ENCODE peak calls at places on chromosome 18, in seven cellular contexts. J, E, R, F, L, U and W are unnamed samples. For H3K4me1, the result is how much of the 10 kb centered on the place peaks cover.

GRCh38 chr18:40868110-40868858 is 1086.8 kb upstream of the PIK3C3 start:
- DNase-seq in L (peak), R (peak), E (no peak), U (no peak), J (no peak), F (no peak), W (no peak)

GRCh38 chr18:56493531-56493930 is 144.9 kb downstream of the TXNL1 start:
- DNase-seq in L (no peak), U (no peak), R (no peak), E (no peak), F (no peak), J (no peak), W (no peak)

GRCh38 chr18:45801396-45802004 is 24.0 kb upstream of the SIGLEC15 start:
- DNase-seq in U (no peak), F (no peak), E (no peak), L (no peak), R (no peak), J (no peak), W (no peak)

GRCh38 chr18:73520229-73520628 is 627.4 kb downstream of the FBXO15 start:
- DNase-seq in L (no peak), E (peak), J (no peak), U (no peak), F (no peak), R (peak), W (no peak)

GRCh38 chr18:48805826-48806535 is 144.8 kb downstream of the SMAD7 start:
- DNase-seq in E (no peak), J (peak), F (no peak), U (peak), L (no peak), R (no peak), W (no peak)

GRCh38 chr18:47343291-47343690 is 91.8 kb upstream of the SKOR2 start:
- DNase-seq in F (no peak), L (no peak), U (no peak), J (no peak), E (no peak), R (peak), W (no peak)

GRCh38 chr18:48441405-48441881 is 32.3 kb upstream of the ZBTB7C start:
- DNase-seq in L (no peak), J (no peak), E (no peak), F (no peak), U (peak), R (peak), W (peak)

GRCh38 chr18:34659579-34660517 is 50.2 kb upstream of the DTNA start:
- DNase-seq in F (no peak), R (peak), U (peak), E (peak), L (peak), J (peak), W (peak)

GRCh38 chr18:27483266-27483665 is 298.2 kb upstream of the CHST9 start:
- DNase-seq in L (no peak), R (no peak), F (no peak), J (no peak), U (no peak), E (peak), W (no peak)

GRCh38 chr18:24185805-24186204 is 46.9 kb downstream of the CABYR start:
- DNase-seq in R (no peak), J (no peak), L (no peak), U (no peak), F (no peak), E (no peak), W (no peak)

GRCh38 chr18:33034941-33035340 is 262.1 kb upstream of the KLHL14 start:
- DNase-seq in J (no peak), L (no peak), E (no peak), F (no peak), R (no peak), U (no peak), W (no peak)

GRCh38 chr18:48634975-48635374 is 96.1 kb downstream of the CTIF start:
- DNase-seq in E (no peak), U (no peak), J (no peak), L (no peak), R (no peak), F (no peak), W (no peak)

GRCh38 chr18:75247041-75247551 is 36.5 kb downstream of the TSHZ1 start:
- DNase-seq in U (no peak), F (no peak), E (no peak), J (no peak), R (peak), L (no peak), W (no peak)

GRCh38 chr18:51028201-51028805 is 1.7 kb upstream of the SMAD4 start:
- DNase-seq in E (no peak), L (no peak), U (no peak), J (no peak), F (no peak), R (peak), W (no peak)

GRCh38 chr18:13275075-13275474 is 56.5 kb downstream of the LDLRAD4 start:
- DNase-seq in L (no peak), E (no peak), F (no peak), U (no peak), R (no peak), J (no peak), W (no peak)

GRCh38 chr18:13279181-13280065 is 60.9 kb downstream of the LDLRAD4 start:
- DNase-seq in E (no peak), L (no peak), J (no peak), R (no peak), F (peak), U (no peak), W (no peak)

GRCh38 chr18:13273800-13274199 is 55.2 kb downstream of the LDLRAD4 start:
- DNase-seq in R (no peak), F (peak), J (no peak), U (no peak), L (no peak), E (no peak), W (no peak)

GRCh38 chr18:13278231-13278630 is 59.7 kb downstream of the LDLRAD4 start:
- DNase-seq in U (no peak), L (no peak), F (no peak), E (no peak), J (no peak), R (no peak), W (no peak)

GRCh38 chr18:13276530-13277520 is 58.3 kb downstream of the LDLRAD4 start:
- DNase-seq in J (no peak), E (no peak), F (peak), R (no peak), U (no peak), L (no peak), W (no peak)
- H3K4me1 ChIP-seq in J (under half), E (under half), F (half or more), R (under half), U (under half), L (under half), W (under half)

GRCh38 chr18:59873616-59874015 is 26.2 kb upstream of the PMAIP1 start:
- DNase-seq in R (peak), F (no peak), J (no peak), U (no peak), E (no peak), L (no peak), W (no peak)

GRCh38 chr18:59878644-59879043 is 21.2 kb upstream of the PMAIP1 start:
- DNase-seq in J (no peak), F (no peak), U (no peak), E (no peak), R (peak), L (no peak), W (no peak)

GRCh38 chr18:59877366-59877765 is 22.4 kb upstream of the PMAIP1 start:
- DNase-seq in J (no peak), R (no peak), U (no peak), F (no peak), L (no peak), E (no peak), W (no peak)

GRCh38 chr18:59874166-59874565 is 25.6 kb upstream of the PMAIP1 start:
- DNase-seq in R (peak), L (peak), J (no peak), F (no peak), U (no peak), E (no peak), W (no peak)

DNA sequence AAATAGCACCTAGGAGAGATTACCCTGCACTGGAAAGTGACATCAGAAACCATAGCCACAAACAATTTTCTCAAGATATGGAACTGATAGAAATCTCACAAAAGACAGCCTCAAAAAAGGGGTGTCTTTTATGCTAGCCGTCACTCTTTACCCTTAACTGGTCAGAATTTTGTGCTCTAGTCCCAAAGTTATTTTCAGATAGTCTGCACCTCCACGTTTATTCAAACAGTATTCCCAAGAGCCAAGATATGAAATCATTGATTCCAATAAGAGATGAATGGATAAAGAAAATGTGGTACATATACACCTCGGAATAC is 23.5 kb upstream of the PMAIP1 start:
- DNase-seq in J (no peak), U (no peak), L (no peak), R (no peak), F (no peak), E (no peak), W (no peak)
- H3K4me1 ChIP-seq in J (under half), U (under half), L (under half), R (under half), F (under half), E (under half), W (under half)

DNA sequence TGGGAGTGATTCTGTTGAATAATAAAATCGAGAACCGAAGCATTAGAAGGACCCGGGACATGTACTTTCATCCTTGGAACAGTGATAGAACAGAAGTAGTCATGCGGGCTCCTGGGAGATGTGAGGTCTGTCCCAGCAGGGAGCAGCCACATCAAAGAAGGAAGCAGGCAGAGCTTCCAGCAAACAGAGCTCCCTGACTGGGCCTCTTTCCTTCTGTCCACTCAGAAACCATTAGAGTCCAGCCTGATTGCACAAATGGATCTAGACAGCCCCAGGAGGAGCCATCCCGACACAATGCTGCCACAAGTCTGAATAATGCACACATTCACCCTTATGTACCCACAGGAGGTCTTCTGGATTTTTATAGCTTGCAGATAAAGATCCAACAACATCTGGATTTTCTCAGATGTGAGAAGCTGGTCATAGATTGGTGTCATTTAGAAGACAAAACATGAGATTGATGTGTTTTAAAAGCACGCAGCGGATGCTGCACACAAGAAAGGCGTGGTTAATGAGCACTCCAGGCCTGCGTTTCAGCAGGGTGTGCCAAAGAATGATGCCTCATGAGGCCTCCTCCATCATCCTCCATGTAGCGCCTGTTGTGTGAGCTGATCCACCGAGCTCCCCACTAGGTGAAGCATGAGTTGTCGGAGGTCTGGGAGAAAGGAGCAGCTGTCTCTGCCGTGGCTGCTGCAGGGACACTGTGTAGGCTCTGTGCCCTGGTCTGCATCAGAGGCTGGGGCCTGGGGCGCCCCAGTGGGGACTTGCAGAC is 60.5 kb downstream of the MTCL1 start:
- DNase-seq in E (no peak), L (no peak), U (no peak), J (no peak), F (no peak), R (peak), W (no peak)
- H3K4me1 ChIP-seq in E (under half), L (half or more), U (under half), J (under half), F (under half), R (under half), W (under half)

GRCh38 chr18:44731160-44731865 is 50.6 kb downstream of the SETBP1 start:
- DNase-seq in U (no peak), E (no peak), F (no peak), J (no peak), L (no peak), R (no peak), W (no peak)
- H3K4me1 ChIP-seq in U (under half), E (under half), F (under half), J (under half), L (under half), R (half or more), W (under half)

DNA sequence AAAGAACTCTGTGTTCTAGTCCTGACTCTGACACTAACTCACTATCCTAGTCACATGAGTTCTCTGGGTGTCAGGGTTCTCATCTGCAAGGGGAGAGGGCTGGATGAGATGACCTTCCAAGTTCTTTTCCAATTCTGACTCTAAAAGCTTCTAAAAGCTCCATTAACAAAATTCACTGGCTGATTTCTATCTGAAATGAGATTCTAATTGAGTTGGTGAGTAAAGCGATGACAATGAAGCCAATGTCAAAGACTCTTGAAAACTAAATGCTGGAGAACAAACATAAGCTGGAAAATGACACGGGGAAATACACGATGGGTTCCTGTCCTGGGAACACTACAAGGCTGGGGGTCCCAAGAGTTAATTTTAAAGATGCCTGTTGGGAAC is 36.8 kb downstream of the RNF152 start:
- DNase-seq in L (no peak), F (no peak), R (no peak), J (no peak), E (no peak), U (no peak), W (no peak)
- H3K4me1 ChIP-seq in L (under half), F (under half), R (under half), J (under half), E (under half), U (under half), W (under half)

DNA sequence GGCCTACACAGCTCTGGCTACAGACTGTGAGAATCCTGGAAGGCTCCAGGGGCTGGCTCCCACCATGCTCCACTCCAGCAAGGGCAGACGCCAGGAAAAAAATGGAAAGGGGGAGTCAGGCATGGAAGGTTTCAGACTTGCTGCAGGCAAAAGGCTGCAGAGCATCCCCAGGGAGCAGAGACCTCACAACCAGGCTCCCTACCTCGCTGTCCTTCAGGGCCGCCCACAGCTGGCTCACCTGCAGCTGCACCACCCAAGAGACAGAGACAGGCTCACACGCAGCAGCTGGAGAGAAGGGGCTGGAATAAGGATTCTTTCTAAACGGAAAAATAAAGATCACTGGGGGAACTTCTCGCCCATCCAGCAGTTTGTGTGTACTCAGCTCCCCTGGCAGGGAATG is 34.7 kb downstream of the BCL2 start:
- DNase-seq in E (no peak), L (no peak), R (no peak), U (no peak), F (no peak), J (no peak), W (no peak)
- H3K4me1 ChIP-seq in E (under half), L (under half), R (under half), U (under half), F (half or more), J (under half), W (under half)

GRCh38 chr18:26083099-26083498 is 7.3 kb downstream of the SS18 start:
- DNase-seq in E (no peak), F (no peak), U (no peak), R (no peak), L (no peak), J (no peak), W (no peak)
- H3K4me1 ChIP-seq in E (under half), F (under half), U (under half), R (under half), L (under half), J (under half), W (under half)

DNA sequence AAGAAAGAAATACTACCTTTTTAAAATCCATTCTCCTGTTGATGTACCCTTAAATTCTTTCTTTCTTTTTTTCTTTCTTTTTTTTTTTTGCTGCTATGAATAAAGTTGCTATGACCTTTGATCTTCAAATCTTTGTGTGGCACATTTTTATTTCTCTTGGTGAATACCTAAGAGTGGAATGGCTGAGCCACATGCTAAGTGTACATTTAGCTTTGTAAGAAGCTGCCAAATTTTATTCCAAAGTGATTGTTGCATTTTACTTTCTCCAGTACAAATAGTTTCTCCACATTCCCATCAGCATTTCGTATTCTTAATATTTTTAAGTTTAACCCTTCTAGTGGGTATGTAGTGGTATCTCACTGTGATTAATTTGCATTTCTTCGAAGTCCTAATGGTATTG is 88.8 kb upstream of the RAB27B start:
- DNase-seq in R (no peak), J (no peak), F (no peak), L (no peak), E (no peak), U (no peak), W (no peak)
- H3K4me1 ChIP-seq in R (under half), J (under half), F (under half), L (half or more), E (under half), U (under half), W (under half)